ENCODE peak calls at places on chromosomes 3 and 15, in six cellular contexts. R, P, M, I, U and T are unnamed samples.

GRCh38 chr3:30658328-30659052 is 52.1 kb downstream of the TGFBR2 start:
- DNase-seq in R (no peak), P (peak), M (peak), I (no peak), U (peak), T (no peak)

GRCh38 chr3:194688946-194689345 is 3.3 kb downstream of the FAM43A start:
- DNase-seq in R (no peak), P (no peak), M (no peak), I (no peak), U (no peak), T (no peak)

GRCh38 chr15:79431636-79432344 is at the start of gene MINAR1:
- DNase-seq in R (no peak), P (no peak), M (no peak), I (no peak), U (no peak), T (no peak)

GRCh38 chr3:150887031-150887430 is 18.2 kb downstream of the MINDY4B start:
- DNase-seq in R (no peak), P (no peak), M (peak), I (no peak), U (no peak), T (no peak)

GRCh38 chr15:83815506-83815905 is 161.6 kb downstream of the ADAMTSL3 start:
- DNase-seq in R (no peak), P (no peak), M (no peak), I (no peak), U (no peak), T (no peak)

GRCh38 chr15:41949400-41950126 is 22.8 kb downstream of the EHD4 start:
- DNase-seq in R (no peak), P (no peak), M (no peak), I (no peak), U (no peak), T (no peak)

GRCh38 chr3:8938021-8938420 is 25.3 kb downstream of the RAD18 start:
- DNase-seq in R (no peak), P (no peak), M (peak), I (no peak), U (no peak), T (no peak)

GRCh38 chr15:59685737-59686297 is 3.3 kb downstream of the BNIP2 start:
- DNase-seq in R (no peak), P (no peak), M (no peak), I (no peak), U (no peak), T (no peak)

GRCh38 chr3:156586905-156587766 is 32.2 kb upstream of the SSR3 start:
- DNase-seq in R (no peak), P (no peak), M (no peak), I (no peak), U (no peak), T (no peak)

GRCh38 chr3:65548848-65549625 is 489.7 kb downstream of the MAGI1 start:
- DNase-seq in R (no peak), P (peak), M (no peak), I (peak), U (no peak), T (no peak)

GRCh38 chr3:17874630-17875029 is 132.2 kb upstream of the TBC1D5 start:
- DNase-seq in R (no peak), P (no peak), M (peak), I (no peak), U (no peak), T (no peak)

GRCh38 chr3:140916603-140917002 is 25.0 kb upstream of the SLC25A36 start:
- DNase-seq in R (no peak), P (no peak), M (no peak), I (no peak), U (no peak), T (no peak)

GRCh38 chr15:67025719-67026118 is 39.7 kb upstream of the SMAD3 start:
- DNase-seq in R (no peak), P (peak), M (peak), I (peak), U (no peak), T (no peak)

GRCh38 chr15:56913670-56914069 is 4.8 kb upstream of the TCF12 start:
- DNase-seq in R (no peak), P (no peak), M (no peak), I (no peak), U (no peak), T (no peak)

GRCh38 chr15:72685925-72686794 is at the start of the genes BBS4 and HIGD2B:
- DNase-seq in R (peak), P (peak), M (peak), I (no peak), U (peak), T (no peak)

GRCh38 chr3:13858768-13859520 is 20.9 kb downstream of the WNT7A start:
- DNase-seq in R (no peak), P (no peak), M (no peak), I (no peak), U (no peak), T (no peak)

GRCh38 chr3:190807719-190808375 is 54.6 kb downstream of the GMNC start:
- DNase-seq in R (no peak), P (peak), M (peak), I (peak), U (no peak), T (no peak)

GRCh38 chr15:78223396-78224023 is 10.9 kb downstream of the ACSBG1 start:
- DNase-seq in R (no peak), P (peak), M (no peak), I (no peak), U (no peak), T (no peak)

GRCh38 chr3:13015286-13016082 is 57.7 kb downstream of the IQSEC1 start:
- DNase-seq in R (no peak), P (peak), M (no peak), I (peak), U (no peak), T (no peak)

GRCh38 chr3:194977341-194977740 is 291.7 kb downstream of the FAM43A start:
- DNase-seq in R (no peak), P (no peak), M (no peak), I (no peak), U (no peak), T (no peak)

GRCh38 chr3:187695434-187695833 is 6.9 kb downstream of the RTP2 start:
- DNase-seq in R (no peak), P (peak), M (no peak), I (no peak), U (no peak), T (no peak)

GRCh38 chr3:60294181-60294580 is 957.1 kb downstream of the FHIT start:
- DNase-seq in R (no peak), P (no peak), M (peak), I (peak), U (no peak), T (peak)

GRCh38 chr3:55453871-55454496 is 33.1 kb downstream of the WNT5A start:
- DNase-seq in R (no peak), P (no peak), M (no peak), I (no peak), U (no peak), T (no peak)

GRCh38 chr3:38141173-38141951 is 2.9 kb downstream of the MYD88 start:
- DNase-seq in R (no peak), P (no peak), M (no peak), I (no peak), U (no peak), T (no peak)

GRCh38 chr3:26840272-26840870 is 217.8 kb downstream of the LRRC3B start:
- DNase-seq in R (no peak), P (no peak), M (no peak), I (no peak), U (no peak), T (no peak)

GRCh38 chr3:128616516-128617269 is 33.9 kb downstream of the RPN1 start:
- DNase-seq in R (no peak), P (no peak), M (no peak), I (no peak), U (no peak), T (no peak)

GRCh38 chr15:70625438-70625837 is 137.9 kb downstream of the UACA start:
- DNase-seq in R (no peak), P (no peak), M (no peak), I (no peak), U (no peak), T (no peak)

GRCh38 chr3:155254445-155254844 is 39.0 kb downstream of the STRIT1 start:
- DNase-seq in R (no peak), P (no peak), M (no peak), I (no peak), U (no peak), T (no peak)

GRCh38 chr3:131688370-131688769 is 185.6 kb upstream of the MRPL3 start:
- DNase-seq in R (no peak), P (no peak), M (peak), I (no peak), U (no peak), T (no peak)

GRCh38 chr3:126137490-126138130 is 42.8 kb downstream of the ALDH1L1 start:
- DNase-seq in R (no peak), P (peak), M (no peak), I (no peak), U (no peak), T (no peak)

GRCh38 chr15:80523746-80524145 is 119.6 kb downstream of the ARNT2 start:
- DNase-seq in R (no peak), P (no peak), M (no peak), I (no peak), U (no peak), T (no peak)

GRCh38 chr3:183779896-183780450 is 45.4 kb downstream of the MAP6D1 start:
- DNase-seq in R (no peak), P (no peak), M (no peak), I (no peak), U (no peak), T (no peak)

GRCh38 chr15:68561146-68561545 is 17.6 kb upstream of the CORO2B start:
- DNase-seq in R (no peak), P (no peak), M (no peak), I (no peak), U (no peak), T (no peak)

GRCh38 chr15:96300808-96301207 is 29.7 kb upstream of the NR2F2 start:
- DNase-seq in R (no peak), P (no peak), M (no peak), I (no peak), U (no peak), T (no peak)

GRCh38 chr15:52379395-52380111 is 83.9 kb upstream of the MYO5C start:
- DNase-seq in R (no peak), P (no peak), M (no peak), I (no peak), U (no peak), T (no peak)

GRCh38 chr15:101613130-101614000 is 38.8 kb downstream of the TM2D3 start:
- DNase-seq in R (no peak), P (peak), M (peak), I (peak), U (no peak), T (peak)

GRCh38 chr15:29242466-29243242 is 27.0 kb downstream of the NSMCE3 start:
- DNase-seq in R (no peak), P (no peak), M (no peak), I (peak), U (no peak), T (no peak)

GRCh38 chr3:155078959-155079794 is 942 bp upstream of the MME start:
- DNase-seq in R (no peak), P (no peak), M (no peak), I (no peak), U (no peak), T (no peak)

GRCh38 chr3:53996153-53996861 is 104.6 kb upstream of the SELENOK start:
- DNase-seq in R (no peak), P (no peak), M (peak), I (no peak), U (no peak), T (no peak)

GRCh38 chr3:39250116-39250747 is 29.6 kb downstream of the CX3CR1 start:
- DNase-seq in R (no peak), P (no peak), M (no peak), I (no peak), U (no peak), T (no peak)